ENCODE peak calls at places on chromosomes 7 and 10, in seven cellular contexts. M, V, Q, U, N, B and H are unnamed samples.

GRCh38 chr10:1063232-1063862 is 7.2 kb downstream of the WDR37 start:
- DNase-seq in M (no peak), V (no peak), Q (no peak), U (no peak), N (no peak), B (no peak), H (no peak)

GRCh38 chr7:84112771-84113170 is 81.8 kb downstream of the SEMA3A start:
- DNase-seq in M (peak; percentile 32), V (no peak), Q (peak; percentile 22), U (no peak), N (peak; percentile 38), B (no peak), H (no peak)

GRCh38 chr10:59432207-59432900 is 70.0 kb upstream of the FAM13C start:
- DNase-seq in M (no peak), V (no peak), Q (peak; percentile 26), U (no peak), N (no peak), B (peak; percentile 15), H (peak; percentile 19)

GRCh38 chr7:152133804-152134203 is 108.3 kb downstream of the GALNT11 start:
- DNase-seq in M (no peak), V (no peak), Q (no peak), U (no peak), N (no peak), B (no peak), H (no peak)

GRCh38 chr7:5452937-5453540 is 29.4 kb upstream of the TNRC18 start:
- DNase-seq in M (peak; percentile 44), V (no peak), Q (peak; percentile 59), U (no peak), N (no peak), B (peak; percentile 66), H (peak; percentile 84)

GRCh38 chr7:1662101-1662500 is 8.0 kb upstream of the ELFN1 start:
- DNase-seq in M (no peak), V (no peak), Q (no peak), U (no peak), N (no peak), B (no peak), H (no peak)

GRCh38 chr10:14327535-14327934 is 3.2 kb downstream of the FRMD4A start:
- DNase-seq in M (no peak), V (no peak), Q (no peak), U (no peak), N (no peak), B (no peak), H (no peak)

GRCh38 chr10:2392145-2392812 is 655.0 kb upstream of the ADARB2 start:
- DNase-seq in M (no peak), V (peak; percentile 15), Q (no peak), U (no peak), N (peak; percentile 22), B (no peak), H (no peak)

GRCh38 chr7:84714765-84715164 is 472.1 kb downstream of the SEMA3D start:
- DNase-seq in M (no peak), V (no peak), Q (no peak), U (no peak), N (no peak), B (peak; percentile 51), H (no peak)

GRCh38 chr10:3043512-3044368 is 23.6 kb upstream of the PFKP start:
- DNase-seq in M (peak; percentile 52), V (peak; percentile 83), Q (peak; percentile 84), U (peak; percentile 61), N (peak; percentile 58), B (peak; percentile 87), H (peak; percentile 80)

GRCh38 chr10:23994459-23995046 is 214.4 kb upstream of the KIAA1217 start:
- DNase-seq in M (peak; percentile 61), V (peak; percentile 83), Q (peak; percentile 66), U (peak; percentile 49), N (peak; percentile 1), B (peak; percentile 77), H (peak; percentile 39)

GRCh38 chr10:21100190-21100589 is 203.1 kb upstream of the NEBL start:
- DNase-seq in M (no peak), V (no peak), Q (no peak), U (no peak), N (no peak), B (peak; percentile 45), H (no peak)

GRCh38 chr7:122429926-122430325 is 125.4 kb upstream of the FEZF1 start:
- DNase-seq in M (no peak), V (no peak), Q (no peak), U (no peak), N (no peak), B (no peak), H (no peak)

GRCh38 chr10:120982507-120982906 is 131.3 kb downstream of the WDR11 start:
- DNase-seq in M (no peak), V (no peak), Q (no peak), U (no peak), N (no peak), B (no peak), H (no peak)

GRCh38 chr10:51699145-51699474 is 285 bp downstream of the CSTF2T start:
- DNase-seq in M (no peak), V (no peak), Q (peak; percentile 72), U (no peak), N (no peak), B (no peak), H (no peak)

GRCh38 chr10:89651205-89651915 is 6.3 kb upstream of the PANK1 start:
- DNase-seq in M (no peak), V (no peak), Q (no peak), U (no peak), N (no peak), B (no peak), H (no peak)

GRCh38 chr7:152341039-152341913 is 94.5 kb downstream of the KMT2C start:
- DNase-seq in M (peak; percentile 24), V (peak; percentile 67), Q (peak; percentile 81), U (no peak), N (peak; percentile 59), B (peak; percentile 88), H (peak; percentile 72)

GRCh38 chr10:68559872-68560200 is 301 bp upstream of the TET1 start:
- DNase-seq in M (no peak), V (no peak), Q (peak; percentile 54), U (no peak), N (peak; percentile 10), B (no peak), H (no peak)

GRCh38 chr10:84140036-84140379 is 699 bp downstream of the GHITM start:
- DNase-seq in M (no peak), V (peak; percentile 43), Q (peak; percentile 66), U (no peak), N (no peak), B (peak; percentile 51), H (peak; percentile 31)

GRCh38 chr10:124624875-124625274 is 119.3 kb downstream of the FAM53B start:
- DNase-seq in M (no peak), V (no peak), Q (no peak), U (no peak), N (no peak), B (no peak), H (no peak)

GRCh38 chr10:4650109-4650508 is 175.9 kb upstream of the AKR1E2 start:
- DNase-seq in M (no peak), V (no peak), Q (peak; percentile 36), U (no peak), N (peak; percentile 35), B (peak; percentile 65), H (peak; percentile 66)